ENCODE peak calls at places on chromosomes 3 and 15, in nine cellular contexts. B is astrocyte of the cerebellum; Z is NCI-H1092; K is choroid plexus epithelial cell; M is CD8-positive, alpha-beta memory T cell; E is activated T-cell treated with anti-CD3 and anti-CD28 coated beads, Interleukin-2, amount 50 U/mL, for 72 hours; H is CD8-positive, alpha-beta T cell; R is GM23338; C is GM04504. A is an unnamed sample.

GRCh38 chr3:184160456-184160855 is 5.3 kb downstream of the DVL3 start:
- DNase-seq in B (no peak), Z (no peak), K (peak; percentile 88), M (no peak), E (no peak), H (no peak), R (no peak), C (no peak), A (peak; percentile 22)

GRCh38 chr15:58934521-58934920 is 1.0 kb upstream of the SLTM start:
- DNase-seq in B (no peak), Z (no peak), K (peak; percentile 19), M (no peak), E (no peak), H (no peak), R (peak; percentile 5), C (no peak), A (no peak)

GRCh38 chr3:67202053-67202452 is 203.9 kb downstream of the KBTBD8 start:
- DNase-seq in B (no peak), Z (no peak), K (no peak), M (no peak), E (no peak), H (no peak), R (no peak), C (no peak), A (no peak)

GRCh38 chr3:56115199-56115598 is 353.1 kb downstream of the ERC2 start:
- DNase-seq in B (no peak), Z (no peak), K (no peak), M (no peak), E (no peak), H (no peak), R (no peak), C (no peak), A (no peak)

GRCh38 chr15:32669870-32670623 is 28.5 kb downstream of the SCG5 start:
- DNase-seq in B (no peak), Z (no peak), K (peak; percentile 65), M (no peak), E (no peak), H (no peak), R (peak; percentile 47), C (peak; percentile 89), A (peak; percentile 73)

GRCh38 chr3:125313060-125313635 is 62.0 kb downstream of the ZNF148 start:
- DNase-seq in B (no peak), Z (no peak), K (peak; percentile 43), M (no peak), E (peak; percentile 9), H (no peak), R (no peak), C (peak; percentile 31), A (peak; percentile 28)

GRCh38 chr15:95086543-95087252 is 855.3 kb downstream of the MCTP2 start:
- DNase-seq in B (peak; percentile 34), Z (no peak), K (peak; percentile 64), M (no peak), E (no peak), H (no peak), R (no peak), C (no peak), A (peak; percentile 16)

GRCh38 chr3:44963571-44964325 is 12.2 kb downstream of the ZDHHC3 start:
- DNase-seq in B (no peak), Z (no peak), K (no peak), M (no peak), E (no peak), H (no peak), R (no peak), C (no peak), A (no peak)

GRCh38 chr15:49060710-49061483 is 14.7 kb upstream of the SECISBP2L start:
- DNase-seq in B (no peak), Z (no peak), K (peak; percentile 69), M (no peak), E (no peak), H (no peak), R (no peak), C (no peak), A (peak; percentile 40)

GRCh38 chr15:100714749-100715342 is 112.5 kb downstream of the ASB7 start:
- DNase-seq in B (no peak), Z (no peak), K (no peak), M (no peak), E (no peak), H (no peak), R (peak; percentile 7), C (no peak), A (no peak)

GRCh38 chr3:64548200-64548889 is 139.5 kb downstream of the ADAMTS9 start:
- DNase-seq in B (peak; percentile 73), Z (no peak), K (peak; percentile 97), M (no peak), E (no peak), H (no peak), R (no peak), C (no peak), A (peak; percentile 51)

GRCh38 chr3:122688996-122689395 is 8.4 kb downstream of the PARP14 start:
- DNase-seq in B (no peak), Z (no peak), K (no peak), M (no peak), E (no peak), H (no peak), R (no peak), C (no peak), A (no peak)

GRCh38 chr15:59334063-59334415 is 38.6 kb downstream of the MYO1E start:
- DNase-seq in B (no peak), Z (no peak), K (no peak), M (no peak), E (no peak), H (no peak), R (no peak), C (no peak), A (no peak)

GRCh38 chr3:46566040-46566631 is at the start of gene LRRC2:
- DNase-seq in B (peak; percentile 8), Z (no peak), K (peak; percentile 71), M (peak; percentile 12), E (peak; percentile 19), H (no peak), R (peak; percentile 72), C (peak; percentile 60), A (peak; percentile 85)

A was measured in AG20443.